ENCODE peak calls at places on chromosomes 3 and 15, in nine cellular contexts. Q, O, I, F, S, E, D, U and V are unnamed samples.

GRCh38 chr3:31250116-31250813 is 282.5 kb upstream of the STT3B start:
- DNase-seq in Q (no peak), O (no peak), I (peak), F (no peak), S (no peak), E (no peak), D (no peak), U (no peak), V (no peak)

GRCh38 chr3:33645060-33645841 is 72.8 kb downstream of the CLASP2 start:
- DNase-seq in Q (no peak), O (no peak), I (peak), F (no peak), S (no peak), E (peak), D (no peak), U (peak), V (no peak)

GRCh38 chr3:194604837-194605236 is 28.4 kb downstream of the TMEM44 start:
- DNase-seq in Q (no peak), O (no peak), I (peak), F (no peak), S (no peak), E (no peak), D (no peak), U (no peak), V (no peak)

GRCh38 chr3:43455233-43455632 is 166.6 kb downstream of the ANO10 start:
- DNase-seq in Q (peak), O (no peak), I (peak), F (no peak), S (no peak), E (no peak), D (no peak), U (no peak), V (no peak)

GRCh38 chr15:34616613-34617012 is 33.2 kb upstream of the GOLGA8B start:
- DNase-seq in Q (no peak), O (no peak), I (peak), F (no peak), S (no peak), E (no peak), D (no peak), U (peak), V (no peak)

GRCh38 chr3:71010731-71011455 is 572.6 kb downstream of the FOXP1 start:
- DNase-seq in Q (no peak), O (peak), I (no peak), F (no peak), S (peak), E (no peak), D (no peak), U (no peak), V (peak)

GRCh38 chr3:184175506-184175905 is 851 bp downstream of the AP2M1 start:
- DNase-seq in Q (no peak), O (no peak), I (no peak), F (no peak), S (no peak), E (no peak), D (no peak), U (no peak), V (no peak)

GRCh38 chr15:72375846-72376581 is at the start of gene HEXA:
- DNase-seq in Q (peak), O (peak), I (peak), F (peak), S (peak), E (peak), D (peak), U (peak), V (peak)

GRCh38 chr15:58903232-58903631 is 30.2 kb downstream of the SLTM start:
- DNase-seq in Q (no peak), O (no peak), I (peak), F (no peak), S (no peak), E (no peak), D (no peak), U (no peak), V (no peak)

GRCh38 chr3:150545419-150546225 is 674 bp downstream of the SERP1 start:
- DNase-seq in Q (no peak), O (peak), I (peak), F (peak), S (no peak), E (peak), D (no peak), U (no peak), V (peak)

GRCh38 chr3:174873832-174874231 is 14.7 kb downstream of the NAALADL2 start:
- DNase-seq in Q (no peak), O (no peak), I (no peak), F (no peak), S (no peak), E (no peak), D (no peak), U (no peak), V (no peak)

GRCh38 chr3:85567074-85567676 is 608.4 kb downstream of the CADM2 start:
- DNase-seq in Q (no peak), O (no peak), I (peak), F (peak), S (no peak), E (no peak), D (no peak), U (peak), V (peak)

GRCh38 chr3:58063424-58063823 is 55.2 kb downstream of the FLNB start:
- DNase-seq in Q (no peak), O (no peak), I (peak), F (no peak), S (no peak), E (no peak), D (no peak), U (no peak), V (no peak)

GRCh38 chr15:66721501-66721937 is 19.5 kb downstream of the SMAD6 start:
- DNase-seq in Q (no peak), O (no peak), I (no peak), F (peak), S (no peak), E (no peak), D (no peak), U (no peak), V (no peak)

GRCh38 chr3:52507359-52507758 is 12.2 kb downstream of the STAB1 start:
- DNase-seq in Q (no peak), O (no peak), I (peak), F (no peak), S (no peak), E (no peak), D (peak), U (no peak), V (no peak)

GRCh38 chr3:120459196-120459595 is 8.4 kb upstream of the FSTL1 start:
- DNase-seq in Q (no peak), O (no peak), I (no peak), F (no peak), S (no peak), E (no peak), D (no peak), U (no peak), V (no peak)

GRCh38 chr3:50150863-50151686 is 4.0 kb upstream of the SEMA3F start:
- DNase-seq in Q (no peak), O (no peak), I (no peak), F (no peak), S (no peak), E (no peak), D (no peak), U (no peak), V (no peak)

GRCh38 chr3:140753865-140754754 is 76.2 kb downstream of the TRIM42 start:
- DNase-seq in Q (no peak), O (no peak), I (no peak), F (no peak), S (no peak), E (no peak), D (no peak), U (no peak), V (no peak)

GRCh38 chr3:88005066-88005465 is 53.7 kb downstream of the CGGBP1 start:
- DNase-seq in Q (no peak), O (no peak), I (peak), F (no peak), S (no peak), E (no peak), D (peak), U (no peak), V (peak)

GRCh38 chr15:63539517-63539916 is 35.1 kb downstream of the USP3 start:
- DNase-seq in Q (no peak), O (no peak), I (peak), F (no peak), S (no peak), E (peak), D (no peak), U (peak), V (no peak)

GRCh38 chr3:187591051-187591450 is 79.1 kb downstream of the SST start:
- DNase-seq in Q (no peak), O (no peak), I (no peak), F (no peak), S (no peak), E (no peak), D (no peak), U (no peak), V (no peak)